ENCODE peak calls at places on chromosomes 5 and 9, in ten cellular contexts. F, K, T, J, O, Q, Z, B, X and Y are unnamed samples.

GRCh38 chr9:135926402-135927194 is 19.3 kb upstream of the CAMSAP1 start:
- DNase-seq in F (peak), K (peak), T (peak), J (peak), O (no peak), Q (peak), Z (no peak), B (peak), X (no peak), Y (peak)

GRCh38 chr5:116145416-116145815 is 60.6 kb downstream of the COMMD10 start:
- DNase-seq in F (no peak), K (no peak), T (no peak), J (no peak), O (no peak), Q (no peak), Z (no peak), B (no peak), X (no peak), Y (no peak)

GRCh38 chr9:36486454-36486932 is 86.2 kb upstream of the MELK start:
- DNase-seq in F (no peak), K (peak), T (no peak), J (no peak), O (no peak), Q (no peak), Z (no peak), B (no peak), X (no peak), Y (no peak)

GRCh38 chr5:168553377-168554130 is 24.4 kb downstream of the FBLL1 start:
- DNase-seq in F (no peak), K (no peak), T (no peak), J (no peak), O (no peak), Q (no peak), Z (no peak), B (no peak), X (no peak), Y (no peak)

GRCh38 chr5:61624966-61625681 is 293.1 kb downstream of the ZSWIM6 start:
- DNase-seq in F (no peak), K (no peak), T (no peak), J (no peak), O (no peak), Q (no peak), Z (no peak), B (no peak), X (no peak), Y (no peak)

GRCh38 chr5:159878988-159879471 is 37.3 kb upstream of the ADRA1B start:
- DNase-seq in F (no peak), K (peak), T (no peak), J (peak), O (no peak), Q (no peak), Z (no peak), B (peak), X (peak), Y (no peak)

GRCh38 chr9:91843623-91844111 is 106.4 kb downstream of the ROR2 start:
- DNase-seq in F (no peak), K (no peak), T (no peak), J (no peak), O (no peak), Q (no peak), Z (no peak), B (no peak), X (no peak), Y (no peak)

GRCh38 chr5:135324160-135324559 is 74.9 kb downstream of the MACROH2A1 start:
- DNase-seq in F (no peak), K (no peak), T (no peak), J (no peak), O (no peak), Q (no peak), Z (no peak), B (no peak), X (no peak), Y (no peak)

GRCh38 chr5:18744441-18744840 is 1110.2 kb downstream of the TAF11L14 start:
- DNase-seq in F (no peak), K (no peak), T (no peak), J (no peak), O (no peak), Q (peak), Z (no peak), B (no peak), X (no peak), Y (no peak)

GRCh38 chr5:71830626-71831539 is 111.8 kb downstream of the CARTPT start:
- DNase-seq in F (no peak), K (peak), T (peak), J (peak), O (no peak), Q (no peak), Z (no peak), B (peak), X (peak), Y (no peak)

GRCh38 chr9:101737705-101738565 is 512 bp downstream of the GRIN3A start:
- DNase-seq in F (no peak), K (peak), T (no peak), J (no peak), O (peak), Q (no peak), Z (no peak), B (peak), X (no peak), Y (peak)

GRCh38 chr9:80932181-80932580 is 757.2 kb downstream of the TLE1 start:
- DNase-seq in F (no peak), K (no peak), T (no peak), J (no peak), O (no peak), Q (no peak), Z (no peak), B (no peak), X (no peak), Y (no peak)

GRCh38 chr5:60722416-60722815 is 22.4 kb upstream of the DEPDC1B start:
- DNase-seq in F (no peak), K (no peak), T (no peak), J (no peak), O (peak), Q (no peak), Z (no peak), B (no peak), X (no peak), Y (no peak)

GRCh38 chr5:68071731-68072130 is 143.8 kb upstream of the PIK3R1 start:
- DNase-seq in F (no peak), K (no peak), T (peak), J (no peak), O (no peak), Q (no peak), Z (no peak), B (no peak), X (no peak), Y (no peak)

GRCh38 chr5:52824827-52825226 is 37.1 kb downstream of the ITGA1 start:
- DNase-seq in F (no peak), K (no peak), T (no peak), J (no peak), O (no peak), Q (no peak), Z (no peak), B (no peak), X (no peak), Y (no peak)

GRCh38 chr5:6328173-6328572 is 50.2 kb downstream of the MED10 start:
- DNase-seq in F (peak), K (peak), T (peak), J (no peak), O (no peak), Q (no peak), Z (no peak), B (peak), X (no peak), Y (no peak)

GRCh38 chr9:134320195-134320885 is 5.9 kb upstream of the RXRA start:
- DNase-seq in F (no peak), K (peak), T (no peak), J (no peak), O (no peak), Q (no peak), Z (no peak), B (no peak), X (no peak), Y (peak)

GRCh38 chr5:180235077-180235476 is 26.1 kb upstream of the RASGEF1C start:
- DNase-seq in F (no peak), K (peak), T (no peak), J (no peak), O (no peak), Q (no peak), Z (no peak), B (no peak), X (no peak), Y (no peak)

GRCh38 chr5:57422993-57423392 is 59.6 kb downstream of the ACTBL2 start:
- DNase-seq in F (no peak), K (no peak), T (no peak), J (peak), O (no peak), Q (no peak), Z (no peak), B (no peak), X (no peak), Y (no peak)

GRCh38 chr5:77724934-77725333 is 51.2 kb downstream of the TBCA start:
- DNase-seq in F (no peak), K (no peak), T (no peak), J (no peak), O (no peak), Q (no peak), Z (no peak), B (no peak), X (no peak), Y (no peak)

GRCh38 chr9:95286151-95286550 is 31.4 kb downstream of the FANCC start:
- DNase-seq in F (no peak), K (peak), T (no peak), J (no peak), O (no peak), Q (no peak), Z (no peak), B (no peak), X (no peak), Y (no peak)

GRCh38 chr5:73735032-73735734 is 109.2 kb downstream of the ARHGEF28 start:
- DNase-seq in F (no peak), K (peak), T (no peak), J (no peak), O (no peak), Q (no peak), Z (no peak), B (no peak), X (no peak), Y (no peak)

GRCh38 chr9:130186839-130187522 is 14.8 kb downstream of the NCS1 start:
- DNase-seq in F (no peak), K (peak), T (peak), J (no peak), O (no peak), Q (peak), Z (no peak), B (peak), X (no peak), Y (no peak)

GRCh38 chr9:16001856-16002255 is 449.0 kb downstream of the CCDC171 start:
- DNase-seq in F (no peak), K (no peak), T (no peak), J (no peak), O (no peak), Q (no peak), Z (no peak), B (no peak), X (no peak), Y (no peak)

GRCh38 chr9:78091736-78092135 is 60.1 kb upstream of the GNAQ start:
- DNase-seq in F (no peak), K (no peak), T (no peak), J (no peak), O (no peak), Q (no peak), Z (no peak), B (no peak), X (no peak), Y (no peak)

GRCh38 chr5:160174780-160175437 is 54.4 kb upstream of the FABP6 start:
- DNase-seq in F (no peak), K (no peak), T (no peak), J (no peak), O (no peak), Q (no peak), Z (no peak), B (no peak), X (no peak), Y (no peak)

GRCh38 chr9:131915181-131915580 is 164.5 kb downstream of the MED27 start:
- DNase-seq in F (no peak), K (peak), T (peak), J (no peak), O (no peak), Q (no peak), Z (no peak), B (no peak), X (no peak), Y (no peak)

GRCh38 chr5:141786700-141787099 is 91.5 kb downstream of the PCDH1 start:
- DNase-seq in F (no peak), K (no peak), T (no peak), J (no peak), O (no peak), Q (no peak), Z (no peak), B (no peak), X (no peak), Y (no peak)

GRCh38 chr9:121735065-121735791 is 83.8 kb downstream of the DAB2IP start:
- DNase-seq in F (no peak), K (peak), T (peak), J (no peak), O (no peak), Q (no peak), Z (no peak), B (peak), X (no peak), Y (no peak)

GRCh38 chr5:159184236-159184635 is 25.1 kb downstream of the RNF145 start:
- DNase-seq in F (no peak), K (peak), T (no peak), J (no peak), O (no peak), Q (no peak), Z (no peak), B (no peak), X (no peak), Y (no peak)

GRCh38 chr9:21817176-21817575 is 14.7 kb downstream of the MTAP start:
- DNase-seq in F (no peak), K (no peak), T (no peak), J (no peak), O (no peak), Q (no peak), Z (no peak), B (no peak), X (no peak), Y (no peak)

GRCh38 chr9:86983260-86984255 is 36.3 kb upstream of the GAS1 start:
- DNase-seq in F (no peak), K (peak), T (no peak), J (no peak), O (no peak), Q (no peak), Z (no peak), B (no peak), X (no peak), Y (no peak)

GRCh38 chr9:105332471-105332870 is 88.0 kb downstream of the SLC44A1 start:
- DNase-seq in F (no peak), K (no peak), T (no peak), J (no peak), O (no peak), Q (no peak), Z (no peak), B (no peak), X (no peak), Y (no peak)

GRCh38 chr5:54309751-54310432 is 481 bp downstream of the ARL15 start:
- DNase-seq in F (peak), K (peak), T (peak), J (peak), O (peak), Q (peak), Z (no peak), B (peak), X (peak), Y (no peak)